ENCODE peak calls at places on chromosomes 11 and 22, in six cellular contexts. One of them, this sample, is unnamed.

GRCh38 chr11:70270104-70270876 is at the start of gene PPFIA1:
- DNase-seq in body of pancreas: peak
- DNase-seq in NCI-H1436 treated with DMSO at 0.1 percent for 48 hours: peak
- DNase-seq in neuronal stem cell: peak
- DNase-seq in NCI-H2029: peak
- DNase-seq in activated CD8-positive, alpha-beta T cell treated with anti-CD3 and anti-CD28 coated beads, Interleukin-2, amount 10 ng/mL, durations not matched to agents 7 days and 5 days: peak
- DNase-seq in this sample: peak

GRCh38 chr11:14413307-14414072 is 54.5 kb upstream of the RRAS2 start:
- DNase-seq in neuronal stem cell: no peak
- DNase-seq in body of pancreas: no peak
- DNase-seq in NCI-H1436 treated with DMSO at 0.1 percent for 48 hours: no peak
- DNase-seq in activated CD8-positive, alpha-beta T cell treated with anti-CD3 and anti-CD28 coated beads, Interleukin-2, amount 10 ng/mL, durations not matched to agents 7 days and 5 days: peak
- DNase-seq in NCI-H2029: no peak
- DNase-seq in this sample: no peak

GRCh38 chr22:49900441-49901230 is 17.6 kb downstream of the ALG12 start:
- DNase-seq in body of pancreas: no peak
- DNase-seq in NCI-H2029: no peak
- DNase-seq in activated CD8-positive, alpha-beta T cell treated with anti-CD3 and anti-CD28 coated beads, Interleukin-2, amount 10 ng/mL, durations not matched to agents 7 days and 5 days: no peak
- DNase-seq in NCI-H1436 treated with DMSO at 0.1 percent for 48 hours: no peak
- DNase-seq in neuronal stem cell: no peak
- DNase-seq in this sample: no peak

GRCh38 chr11:27694992-27695391 is 5.3 kb downstream of the BDNF start:
- DNase-seq in body of pancreas: no peak
- DNase-seq in neuronal stem cell: no peak
- DNase-seq in NCI-H2029: no peak
- DNase-seq in activated CD8-positive, alpha-beta T cell treated with anti-CD3 and anti-CD28 coated beads, Interleukin-2, amount 10 ng/mL, durations not matched to agents 7 days and 5 days: no peak
- DNase-seq in NCI-H1436 treated with DMSO at 0.1 percent for 48 hours: no peak
- DNase-seq in this sample: peak

GRCh38 chr22:45882881-45883810 is 93.8 kb downstream of the WNT7B start:
- DNase-seq in body of pancreas: no peak
- DNase-seq in NCI-H2029: no peak
- DNase-seq in activated CD8-positive, alpha-beta T cell treated with anti-CD3 and anti-CD28 coated beads, Interleukin-2, amount 10 ng/mL, durations not matched to agents 7 days and 5 days: no peak
- DNase-seq in neuronal stem cell: no peak
- DNase-seq in NCI-H1436 treated with DMSO at 0.1 percent for 48 hours: no peak
- DNase-seq in this sample: no peak

GRCh38 chr11:75576445-75577049 is 14.5 kb downstream of the SERPINH1 start:
- DNase-seq in activated CD8-positive, alpha-beta T cell treated with anti-CD3 and anti-CD28 coated beads, Interleukin-2, amount 10 ng/mL, durations not matched to agents 7 days and 5 days: no peak
- DNase-seq in neuronal stem cell: no peak
- DNase-seq in body of pancreas: peak
- DNase-seq in NCI-H2029: no peak
- DNase-seq in NCI-H1436 treated with DMSO at 0.1 percent for 48 hours: no peak
- DNase-seq in this sample: no peak

GRCh38 chr22:48806227-48806781 is 1021.4 kb downstream of the BRD1 start:
- DNase-seq in NCI-H2029: no peak
- DNase-seq in activated CD8-positive, alpha-beta T cell treated with anti-CD3 and anti-CD28 coated beads, Interleukin-2, amount 10 ng/mL, durations not matched to agents 7 days and 5 days: no peak
- DNase-seq in body of pancreas: no peak
- DNase-seq in neuronal stem cell: no peak
- DNase-seq in NCI-H1436 treated with DMSO at 0.1 percent for 48 hours: no peak
- DNase-seq in this sample: no peak

GRCh38 chr11:833114-833791 is 501 bp downstream of the CD151 start:
- DNase-seq in neuronal stem cell: no peak
- DNase-seq in NCI-H1436 treated with DMSO at 0.1 percent for 48 hours: no peak
- DNase-seq in body of pancreas: peak
- DNase-seq in NCI-H2029: no peak
- DNase-seq in activated CD8-positive, alpha-beta T cell treated with anti-CD3 and anti-CD28 coated beads, Interleukin-2, amount 10 ng/mL, durations not matched to agents 7 days and 5 days: peak
- DNase-seq in this sample: no peak

This sample was measured in LNCaP clone FGC.